ENCODE peak calls at places on chromosomes 12 and 14, in seven cellular contexts. I is Right ventricle myocardium superior; P is T-helper 2 cell; K is fibroblast of mammary gland; T is ELR; S is NCI-H2171 treated with DMSO at 0.1 percent for 48 hours; M is CD4-positive, alpha-beta T cell. R is an unnamed sample.

GRCh38 chr14:88518592-88519512 is 36.0 kb downstream of the PTPN21 start:
- DNase-seq in I (no peak), P (no peak), K (peak), T (peak), S (no peak), M (no peak), R (no peak)

GRCh38 chr12:5479761-5480160 is 47.9 kb downstream of the NTF3 start:
- DNase-seq in I (no peak), P (no peak), K (no peak), T (no peak), S (no peak), M (no peak), R (no peak)

GRCh38 chr12:103279444-103279843 is 216.3 kb downstream of the C12orf42 start:
- DNase-seq in I (no peak), P (peak), K (no peak), T (no peak), S (no peak), M (no peak), R (no peak)

GRCh38 chr14:50060871-50061663 is 55.3 kb downstream of the VCPKMT start:
- DNase-seq in I (peak), P (peak), K (peak), T (peak), S (peak), M (no peak), R (peak)

GRCh38 chr14:61510736-61511557 is 184.4 kb upstream of the HIF1A start:
- DNase-seq in I (no peak), P (no peak), K (no peak), T (no peak), S (no peak), M (no peak), R (no peak)

GRCh38 chr14:34262511-34262910 is 199.5 kb downstream of the SPTSSA start:
- DNase-seq in I (no peak), P (no peak), K (no peak), T (no peak), S (no peak), M (no peak), R (no peak)

GRCh38 chr12:57713209-57713608 is 19.3 kb downstream of the OS9 start:
- DNase-seq in I (no peak), P (no peak), K (no peak), T (no peak), S (no peak), M (no peak), R (no peak)

GRCh38 chr12:110262442-110263388 is 18.3 kb upstream of the ATP2A2 start:
- DNase-seq in I (no peak), P (no peak), K (no peak), T (no peak), S (no peak), M (no peak), R (no peak)

GRCh38 chr12:113897406-113897805 is 68.7 kb downstream of the RBM19 start:
- DNase-seq in I (no peak), P (no peak), K (no peak), T (no peak), S (no peak), M (no peak), R (no peak)